ENCODE peak calls at places on chromosomes 2 and 18, in five cellular contexts. One of them, this sample, is unnamed.

GRCh38 chr2:241154915-241155314 is 4.6 kb downstream of the PPP1R7 start:
- DNase-seq in GM12878: no peak
- DNase-seq in HepG2: no peak
- DNase-seq in K562: no peak
- DNase-seq in H1: no peak
- DNase-seq in this sample: no peak

GRCh38 chr2:7899923-7900322 is 781.9 kb upstream of the ID2 start:
- DNase-seq in K562: no peak
- DNase-seq in HepG2: no peak
- DNase-seq in GM12878: no peak
- DNase-seq in H1: no peak
- DNase-seq in this sample: no peak

GRCh38 chr2:171723724-171724683 is 36.7 kb downstream of the DYNC1I2 start:
- DNase-seq in H1: no peak
- DNase-seq in HepG2: peak; percentile 12
- DNase-seq in GM12878: no peak
- DNase-seq in K562: peak; percentile 30
- DNase-seq in this sample: peak; percentile 30

GRCh38 chr18:39806519-39806918 is 2148.5 kb upstream of the PIK3C3 start:
- DNase-seq in H1: no peak
- DNase-seq in HepG2: peak; percentile 28
- DNase-seq in GM12878: no peak
- DNase-seq in K562: no peak
- DNase-seq in this sample: no peak

GRCh38 chr2:162243305-162243693 is at the start of gene FAP:
- DNase-seq in GM12878: no peak
- DNase-seq in K562: no peak
- DNase-seq in HepG2: no peak
- DNase-seq in H1: no peak
- DNase-seq in this sample: no peak

GRCh38 chr2:221347471-221347870 is 224.6 kb downstream of the EPHA4 start:
- DNase-seq in H1: no peak
- DNase-seq in K562: no peak
- DNase-seq in GM12878: no peak
- DNase-seq in HepG2: no peak
- DNase-seq in this sample: no peak

GRCh38 chr18:12598181-12598921 is 59.6 kb downstream of the SPIRE1 start:
- DNase-seq in GM12878: no peak
- DNase-seq in H1: no peak
- DNase-seq in K562: no peak
- DNase-seq in HepG2: no peak
- DNase-seq in this sample: no peak

GRCh38 chr2:218266316-218266979 is 3.5 kb downstream of the AAMP start:
- DNase-seq in HepG2: no peak
- DNase-seq in K562: no peak
- DNase-seq in GM12878: no peak
- DNase-seq in H1: no peak
- DNase-seq in this sample: no peak

GRCh38 chr18:23503967-23504352 is 649 bp downstream of the RMC1 start:
- DNase-seq in HepG2: no peak
- DNase-seq in K562: no peak
- DNase-seq in H1: no peak
- DNase-seq in GM12878: no peak
- DNase-seq in this sample: no peak

GRCh38 chr2:119809329-119810038 is 49.8 kb downstream of the PTPN4 start:
- DNase-seq in HepG2: no peak
- DNase-seq in GM12878: no peak
- DNase-seq in H1: no peak
- DNase-seq in K562: no peak
- DNase-seq in this sample: no peak

GRCh38 chr2:9113262-9113661 is 93.3 kb upstream of the ASAP2 start:
- DNase-seq in H1: no peak
- DNase-seq in GM12878: no peak
- DNase-seq in HepG2: no peak
- DNase-seq in K562: no peak
- DNase-seq in this sample: no peak

GRCh38 chr2:219638217-219638947 is 11.0 kb downstream of the SLC4A3 start:
- DNase-seq in K562: no peak
- DNase-seq in GM12878: no peak
- DNase-seq in H1: no peak
- DNase-seq in HepG2: peak; percentile 28
- DNase-seq in this sample: no peak

GRCh38 chr2:177604291-177605065 is 211.9 kb downstream of the AGPS start:
- DNase-seq in K562: peak; percentile 55
- DNase-seq in GM12878: no peak
- DNase-seq in HepG2: peak; percentile 76
- DNase-seq in H1: no peak
- DNase-seq in this sample: peak; percentile 50

GRCh38 chr2:239804161-239805042 is 220.7 kb downstream of the NDUFA10 start:
- DNase-seq in K562: no peak
- DNase-seq in H1: peak; percentile 37
- DNase-seq in GM12878: no peak
- DNase-seq in HepG2: no peak
- DNase-seq in this sample: no peak

GRCh38 chr2:229714080-229714735 is at the start of gene DNER:
- DNase-seq in H1: no peak
- DNase-seq in GM12878: no peak
- DNase-seq in K562: peak; percentile 74
- DNase-seq in HepG2: no peak
- DNase-seq in this sample: peak; percentile 94

GRCh38 chr2:58871469-58872142 is 630.5 kb upstream of the FANCL start:
- DNase-seq in GM12878: no peak
- DNase-seq in H1: no peak
- DNase-seq in HepG2: no peak
- DNase-seq in K562: peak; percentile 16
- DNase-seq in this sample: no peak

GRCh38 chr2:208929489-208929864 is 494.4 kb upstream of the MAP2 start:
- DNase-seq in K562: no peak
- DNase-seq in H1: no peak
- DNase-seq in GM12878: no peak
- DNase-seq in HepG2: no peak
- DNase-seq in this sample: peak; percentile 3

GRCh38 chr2:231663458-231664290 is 44.7 kb upstream of the PTMA start:
- DNase-seq in H1: peak; percentile 57
- DNase-seq in GM12878: no peak
- DNase-seq in HepG2: no peak
- DNase-seq in K562: no peak
- DNase-seq in this sample: no peak

GRCh38 chr2:216426166-216426777 is 14.0 kb downstream of the SMARCAL1 start:
- DNase-seq in H1: no peak
- DNase-seq in K562: no peak
- DNase-seq in HepG2: no peak
- DNase-seq in GM12878: no peak
- DNase-seq in this sample: no peak

GRCh38 chr2:48856657-48857056 is 101.1 kb upstream of the LHCGR start:
- DNase-seq in GM12878: no peak
- DNase-seq in K562: no peak
- DNase-seq in H1: no peak
- DNase-seq in HepG2: no peak
- DNase-seq in this sample: no peak

GRCh38 chr2:98872526-98872925 is 63.5 kb downstream of the CRACDL start:
- DNase-seq in K562: no peak
- DNase-seq in GM12878: no peak
- DNase-seq in HepG2: no peak
- DNase-seq in H1: peak; percentile 13
- DNase-seq in this sample: no peak

GRCh38 chr2:98876741-98877140 is 59.3 kb downstream of the CRACDL start:
- DNase-seq in K562: no peak
- DNase-seq in GM12878: no peak
- DNase-seq in HepG2: no peak
- DNase-seq in H1: no peak
- DNase-seq in this sample: no peak

GRCh38 chr2:98875081-98875728 is 60.8 kb downstream of the CRACDL start:
- DNase-seq in GM12878: peak; percentile 4
- DNase-seq in K562: no peak
- DNase-seq in HepG2: no peak
- DNase-seq in H1: peak; percentile 30
- DNase-seq in this sample: no peak

GRCh38 chr2:98875746-98876145 is 60.3 kb downstream of the CRACDL start:
- DNase-seq in H1: peak; percentile 36
- DNase-seq in GM12878: no peak
- DNase-seq in HepG2: no peak
- DNase-seq in K562: no peak
- DNase-seq in this sample: no peak

GRCh38 chr2:98874186-98874689 is 61.8 kb downstream of the CRACDL start:
- DNase-seq in K562: no peak
- DNase-seq in HepG2: no peak
- DNase-seq in GM12878: no peak
- DNase-seq in H1: peak; percentile 11
- DNase-seq in this sample: no peak
- TF ChIP-seq TAF1 in K562: no peak
- TF ChIP-seq TAF1 in HepG2: no peak
- TF ChIP-seq TAF1 in GM12878: no peak
- TF ChIP-seq TAF1 in H1: no peak
- TF ChIP-seq TAF1 in this sample: no peak

GRCh38 chr2:84894758-84895520 is 10.5 kb upstream of the TMSB10 start:
- DNase-seq in HepG2: no peak
- DNase-seq in K562: no peak
- DNase-seq in GM12878: no peak
- DNase-seq in H1: no peak
- DNase-seq in this sample: no peak

GRCh38 chr2:84891355-84892010 is 10.6 kb upstream of the TRABD2A start:
- DNase-seq in HepG2: no peak
- DNase-seq in K562: no peak
- DNase-seq in H1: no peak
- DNase-seq in GM12878: no peak
- DNase-seq in this sample: no peak

GRCh38 chr2:84897773-84898172 is 7.7 kb upstream of the TMSB10 start:
- DNase-seq in H1: no peak
- DNase-seq in GM12878: no peak
- DNase-seq in K562: no peak
- DNase-seq in HepG2: no peak
- DNase-seq in this sample: no peak

GRCh38 chr2:84889332-84889731 is 8.4 kb upstream of the TRABD2A start:
- DNase-seq in H1: no peak
- DNase-seq in GM12878: no peak
- DNase-seq in HepG2: no peak
- DNase-seq in K562: no peak
- DNase-seq in this sample: no peak

GRCh38 chr2:84894131-84894586 is 11.3 kb upstream of the TMSB10 start:
- DNase-seq in H1: peak; percentile 60
- DNase-seq in HepG2: no peak
- DNase-seq in K562: no peak
- DNase-seq in GM12878: no peak
- DNase-seq in this sample: no peak
- H3K9ac ChIP-seq in H1: no peak overlapping the region
- H3K9ac ChIP-seq in HepG2: no peak overlapping the region
- H3K9ac ChIP-seq in K562: no peak overlapping the region
- H3K9ac ChIP-seq in GM12878: no peak overlapping the region
- H3K9ac ChIP-seq in this sample: no peak overlapping the region

DNA sequence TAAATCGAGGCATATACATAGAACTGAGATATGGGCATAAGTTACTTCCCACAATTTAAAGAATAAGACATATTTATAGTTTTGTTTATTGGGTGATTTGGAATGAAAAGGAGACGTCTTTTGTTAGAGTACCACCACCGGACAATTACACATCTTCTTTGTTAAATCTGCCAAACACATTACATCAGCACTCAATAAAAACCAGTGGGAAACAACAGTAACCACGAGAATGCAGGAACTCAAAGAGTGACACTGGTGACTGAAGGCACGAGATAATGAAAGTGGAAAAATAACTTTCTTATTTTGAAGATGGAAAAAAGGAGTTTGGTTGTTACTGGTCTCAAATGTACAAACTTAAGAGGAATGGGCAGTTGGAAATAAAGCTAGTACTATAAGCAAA is 92.7 kb upstream of the TFCP2L1 start:
- DNase-seq in K562: no peak
- DNase-seq in GM12878: no peak
- DNase-seq in H1: no peak
- DNase-seq in HepG2: no peak
- DNase-seq in this sample: no peak
- TF ChIP-seq TAF1 in K562: no peak
- TF ChIP-seq TAF1 in GM12878: no peak
- TF ChIP-seq TAF1 in H1: no peak
- TF ChIP-seq TAF1 in HepG2: no peak
- TF ChIP-seq TAF1 in this sample: no peak

GRCh38 chr18:10792181-10792580 is 266.4 kb downstream of the NAPG start:
- DNase-seq in H1: no peak
- DNase-seq in K562: no peak
- DNase-seq in GM12878: no peak
- DNase-seq in HepG2: no peak
- DNase-seq in this sample: no peak
- H3K9ac ChIP-seq in H1: no peak overlapping the region
- H3K9ac ChIP-seq in K562: no peak overlapping the region
- H3K9ac ChIP-seq in GM12878: no peak overlapping the region
- H3K9ac ChIP-seq in HepG2: no peak overlapping the region
- H3K9ac ChIP-seq in this sample: no peak overlapping the region

GRCh38 chr2:62320657-62321357 is 124.9 kb downstream of the B3GNT2 start:
- DNase-seq in H1: no peak
- DNase-seq in K562: no peak
- DNase-seq in HepG2: no peak
- DNase-seq in GM12878: no peak
- DNase-seq in this sample: no peak
- TF ChIP-seq TAF1 in H1: no peak
- TF ChIP-seq TAF1 in K562: no peak
- TF ChIP-seq TAF1 in HepG2: no peak
- TF ChIP-seq TAF1 in GM12878: no peak
- TF ChIP-seq TAF1 in this sample: no peak

GRCh38 chr18:58117685-58118403 is 73.8 kb downstream of the NEDD4L start:
- DNase-seq in GM12878: no peak
- DNase-seq in HepG2: peak; percentile 69
- DNase-seq in K562: peak; percentile 73
- DNase-seq in H1: no peak
- DNase-seq in this sample: no peak
- H3K9ac ChIP-seq in GM12878: no peak overlapping the region
- H3K9ac ChIP-seq in HepG2: no peak overlapping the region
- H3K9ac ChIP-seq in K562: no peak overlapping the region
- H3K9ac ChIP-seq in H1: no peak overlapping the region
- H3K9ac ChIP-seq in this sample: no peak overlapping the region

GRCh38 chr2:207202645-207203044 is 36.9 kb upstream of the KLF7 start:
- DNase-seq in GM12878: no peak
- DNase-seq in K562: no peak
- DNase-seq in H1: peak; percentile 64
- DNase-seq in HepG2: peak; percentile 28
- DNase-seq in this sample: no peak
- TF ChIP-seq TAF1 in GM12878: no peak
- TF ChIP-seq TAF1 in K562: no peak
- TF ChIP-seq TAF1 in H1: no peak
- TF ChIP-seq TAF1 in HepG2: no peak
- TF ChIP-seq TAF1 in this sample: no peak

DNA sequence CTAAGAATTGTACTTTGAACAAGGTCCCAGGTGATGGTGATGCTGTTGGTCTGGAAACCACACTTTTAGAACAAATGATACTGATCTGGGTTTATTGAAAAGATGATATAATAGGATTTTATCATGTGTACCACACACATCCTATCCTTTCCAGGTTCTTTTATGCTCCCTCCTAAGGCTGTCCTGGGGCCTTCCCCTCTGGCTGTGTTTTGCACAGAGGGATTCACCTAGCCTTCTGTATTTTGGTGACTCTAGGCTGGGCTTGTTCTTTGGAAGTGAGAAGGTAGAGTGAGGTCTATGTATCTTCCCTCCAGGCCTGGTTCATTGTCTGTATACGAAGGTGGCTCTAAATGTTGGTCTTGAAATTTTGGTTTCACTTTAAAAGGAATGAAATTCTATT is 12.7 kb downstream of the ANXA4 start:
- DNase-seq in H1: no peak
- DNase-seq in K562: no peak
- DNase-seq in HepG2: no peak
- DNase-seq in GM12878: no peak
- DNase-seq in this sample: no peak
- H3K9ac ChIP-seq in H1: no peak overlapping the region
- H3K9ac ChIP-seq in K562: no peak overlapping the region
- H3K9ac ChIP-seq in HepG2: no peak overlapping the region
- H3K9ac ChIP-seq in GM12878: no peak overlapping the region
- H3K9ac ChIP-seq in this sample: no peak overlapping the region